ENCODE peak calls at places on chromosomes 11 and 22, in five cellular contexts. T is heart left ventricle; H is cardiac muscle cell; W is ovary; M is CD8-positive, alpha-beta T cell. S is an unnamed sample. For H3K9me3, the result is how much of the 10 kb centered on the place peaks cover.

GRCh38 chr11:14253437-14253836 is 105.5 kb downstream of the RRAS2 start:
- DNase-seq in M (no peak), T (no peak), H (no peak), W (no peak), S (no peak)

GRCh38 chr22:23094695-23095466 is 24.6 kb downstream of the GNAZ start:
- DNase-seq in M (no peak), T (no peak), W (no peak), H (no peak), S (no peak)

GRCh38 chr22:49489821-49490220 is 337.9 kb downstream of the BRD1 start:
- DNase-seq in T (no peak), W (no peak), M (no peak), H (no peak), S (no peak)

GRCh38 chr22:50313021-50313420 is 5.6 kb upstream of the PLXNB2 start:
- DNase-seq in W (peak), H (no peak), M (no peak), T (no peak), S (no peak)

GRCh38 chr11:45872513-45873356 is 12.7 kb upstream of the MAPK8IP1 start:
- DNase-seq in H (peak), M (no peak), W (no peak), T (no peak), S (no peak)

GRCh38 chr11:23192256-23192655 is 332.0 kb upstream of the CCDC179 start:
- DNase-seq in H (no peak), T (no peak), W (no peak), M (no peak), S (no peak)

GRCh38 chr11:439315-440064 is 2.3 kb downstream of the ANO9 start:
- DNase-seq in W (no peak), H (no peak), M (no peak), T (no peak), S (no peak)

GRCh38 chr11:21556936-21557335 is 635.9 kb upstream of the ANO5 start:
- DNase-seq in T (no peak), W (no peak), M (no peak), H (no peak), S (no peak)

GRCh38 chr22:32341122-32341740 is 16.4 kb upstream of the RFPL3 start:
- DNase-seq in M (no peak), T (no peak), H (no peak), W (no peak), S (no peak)

GRCh38 chr11:15858881-15859280 is 497.5 kb downstream of the SOX6 start:
- DNase-seq in T (no peak), W (no peak), M (no peak), H (no peak), S (no peak)

GRCh38 chr22:46274381-46274780 is 6.6 kb downstream of the TTC38 start:
- DNase-seq in T (no peak), W (no peak), H (no peak), M (no peak), S (no peak)

GRCh38 chr11:10379433-10379832 is 74.6 kb downstream of the ADM start:
- DNase-seq in W (no peak), T (no peak), H (no peak), M (no peak), S (no peak)

GRCh38 chr11:134033276-134033675 is 35.6 kb upstream of the JAM3 start:
- DNase-seq in H (no peak), W (no peak), M (no peak), T (peak), S (no peak)

GRCh38 chr11:76791861-76792260 is 8.7 kb downstream of the TSKU start:
- DNase-seq in H (no peak), M (no peak), W (no peak), T (no peak), S (no peak)

GRCh38 chr11:26286472-26287066 is 45.4 kb upstream of the ANO3 start:
- DNase-seq in T (no peak), M (no peak), H (peak), W (no peak), S (no peak)

GRCh38 chr11:9802291-9802861 is 138.5 kb downstream of the SWAP70 start:
- DNase-seq in M (no peak), T (no peak), W (no peak), H (no peak), S (no peak)

GRCh38 chr22:17541476-17541875 is 21.8 kb upstream of the SLC25A18 start:
- DNase-seq in M (no peak), W (no peak), T (no peak), H (no peak), S (no peak)

GRCh38 chr22:21652010-21652546 is 10.0 kb downstream of the SDF2L1 start:
- DNase-seq in T (peak), M (peak), W (peak), H (peak), S (peak)

GRCh38 chr22:29914165-29914564 is 31.2 kb downstream of the MTMR3 start:
- DNase-seq in W (no peak), T (no peak), M (no peak), H (no peak), S (no peak)

GRCh38 chr11:127066426-127067090 is 66.0 kb upstream of the KIRREL3 start:
- DNase-seq in H (no peak), W (no peak), M (no peak), T (no peak), S (no peak)

DNA sequence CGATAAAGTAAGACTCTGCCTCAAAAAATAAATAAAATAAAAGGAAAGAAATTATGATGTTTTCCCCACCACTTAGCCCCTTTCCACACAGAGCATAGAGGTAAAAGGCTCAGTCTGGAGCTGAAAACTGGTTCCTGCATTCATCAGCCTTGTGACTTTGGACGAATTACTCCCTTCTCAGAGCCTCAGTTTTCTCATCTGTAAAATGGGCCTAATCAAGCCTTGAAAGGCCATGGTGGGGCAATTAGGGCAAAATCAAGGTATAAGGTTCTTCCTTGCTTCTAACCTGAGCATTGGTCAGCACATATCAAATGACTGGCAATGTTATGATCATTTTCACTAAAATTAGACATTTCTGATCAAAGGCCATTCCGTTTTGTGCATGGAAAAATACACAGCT is 417.7 kb downstream of the MN1 start:
- DNase-seq in H (no peak), W (no peak), M (no peak), T (no peak), S (no peak)
- H3K4me3 ChIP-seq in H (no peak), W (no peak), M (no peak), T (no peak), S (no peak)

DNA sequence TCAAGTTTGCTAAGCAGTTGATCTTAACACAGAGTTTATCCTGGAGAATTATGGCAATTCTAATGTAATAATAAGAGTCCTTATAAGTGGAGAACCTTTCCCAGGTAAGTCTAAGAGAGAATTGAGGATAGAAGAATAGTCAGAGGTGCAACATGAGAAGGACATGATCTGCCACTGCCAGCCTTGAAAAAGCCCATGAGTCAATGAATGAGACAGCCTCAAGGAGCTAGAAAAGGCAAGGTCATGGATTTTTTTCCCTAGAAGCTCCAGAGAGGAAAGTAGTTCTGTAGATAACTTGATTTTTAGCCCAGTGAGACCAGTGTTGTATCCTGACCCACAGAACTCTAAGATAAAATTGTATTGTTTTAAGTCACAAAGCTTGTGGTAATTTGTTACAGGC is 16.9 kb downstream of the MS4A6A start:
- DNase-seq in T (no peak), M (no peak), W (no peak), H (no peak), S (no peak)
- H3K9me3 ChIP-seq in T (under half), M (under half), W (under half), H (under half), S (under half)

DNA sequence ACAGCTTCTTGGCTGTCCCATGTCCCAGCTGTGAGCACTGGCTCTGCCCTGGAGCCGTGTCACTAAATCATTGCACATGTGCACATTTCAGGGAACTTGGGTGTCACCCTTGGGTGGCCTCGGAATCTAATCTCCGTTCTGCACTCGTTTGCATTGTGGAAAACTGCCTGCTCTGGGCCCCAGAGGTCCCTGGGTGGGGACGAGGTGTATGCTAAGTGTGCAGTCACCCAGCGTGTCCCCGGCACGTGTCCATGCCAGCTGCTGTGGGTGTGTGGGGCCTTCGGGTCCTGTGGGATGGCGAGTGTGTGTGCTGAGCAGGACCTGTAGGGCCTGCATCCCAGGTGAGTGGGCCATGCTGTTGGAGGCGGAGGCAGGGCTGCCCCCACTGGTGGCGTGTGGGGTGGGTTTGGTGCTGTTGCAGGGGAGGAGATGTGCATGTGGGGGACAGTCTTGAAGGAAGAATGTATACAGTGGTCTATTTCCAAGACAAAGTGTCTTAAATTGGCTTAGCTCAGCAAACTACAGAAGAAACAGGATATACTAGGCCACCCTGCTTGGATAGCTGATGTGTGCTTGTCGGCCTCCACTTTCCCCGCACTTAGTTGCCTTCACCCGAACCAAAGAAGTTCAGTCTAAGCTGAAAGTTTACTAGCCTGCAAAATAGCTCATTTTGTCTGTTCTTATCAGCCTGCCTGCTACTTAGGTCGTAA is 14.6 kb downstream of the TANGO2 start:
- DNase-seq in T (no peak), W (no peak), M (no peak), H (no peak), S (no peak)
- H3K4me3 ChIP-seq in T (no peak), W (no peak), M (no peak), H (no peak), S (no peak)

GRCh38 chr22:48099251-48099650 is 1336.8 kb downstream of the TBC1D22A start:
- DNase-seq in W (no peak), T (no peak), H (no peak), M (no peak), S (no peak)
- H3K9me3 ChIP-seq in W (under half), T (under half), H (under half), M (under half), S (under half)

DNA sequence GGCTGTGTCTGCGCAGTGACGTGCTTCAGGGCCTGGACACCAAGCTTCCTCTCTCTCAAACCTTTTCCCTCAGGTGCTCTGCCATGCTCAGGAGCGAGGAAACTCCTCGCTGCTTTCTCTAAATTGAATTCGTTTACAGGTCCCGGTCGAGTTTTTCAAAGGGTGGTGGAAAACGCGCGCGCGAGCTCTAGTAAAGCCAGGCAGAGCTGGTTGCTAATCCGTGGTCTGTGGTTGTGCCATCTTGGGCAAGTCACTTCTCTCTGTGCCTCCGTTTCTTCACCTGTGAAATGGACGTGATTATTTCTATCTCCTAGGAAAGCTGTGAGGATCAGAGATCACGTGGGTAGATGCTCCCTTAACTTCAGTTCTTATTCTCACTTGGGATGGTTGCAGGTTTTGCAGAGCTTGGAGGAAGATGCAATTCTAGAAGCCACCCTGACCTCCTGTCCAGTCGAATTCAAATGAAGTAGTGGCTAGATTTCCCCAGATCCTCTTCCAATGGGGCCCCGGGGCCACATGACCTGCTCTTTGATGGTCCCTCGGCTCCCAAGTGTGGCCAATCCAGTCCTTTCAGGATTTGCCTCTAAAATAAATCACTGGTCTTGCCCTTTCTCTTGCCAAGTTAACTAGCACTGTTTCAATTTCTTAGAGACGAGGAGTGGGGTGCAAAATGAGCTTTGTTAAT is 10.5 kb upstream of the ALX4 start:
- DNase-seq in W (no peak), M (no peak), H (no peak), T (no peak), S (no peak)
- H3K4me3 ChIP-seq in W (no peak), M (no peak), H (peak), T (no peak), S (no peak)

GRCh38 chr11:6418199-6418957 is 516 bp downstream of the APBB1 start:
- DNase-seq in H (peak), T (peak), M (no peak), W (peak), S (no peak)
- H3K9me3 ChIP-seq in H (under half), T (under half), M (under half), W (under half), S (under half)

DNA sequence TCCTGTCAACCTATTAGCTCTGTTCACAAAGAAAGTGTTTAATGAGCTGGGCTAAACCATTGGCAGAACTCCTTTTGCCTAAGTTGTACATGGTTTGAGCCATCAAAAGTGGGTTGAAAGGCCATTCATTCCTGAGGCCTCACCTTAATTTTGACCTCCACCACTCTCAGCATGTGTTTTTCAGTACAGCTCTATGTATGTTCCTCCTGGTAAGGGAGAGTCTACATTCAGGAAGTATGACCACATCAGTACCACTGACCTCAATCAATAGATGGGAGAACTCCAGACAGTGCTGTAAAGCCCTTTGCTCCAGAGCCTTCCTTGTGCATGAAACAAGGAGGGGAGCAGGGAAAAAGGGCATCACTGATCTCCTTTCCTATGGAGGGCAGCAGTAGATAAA is 87.8 kb upstream of the CARD18 start:
- DNase-seq in W (no peak), H (peak), T (no peak), M (no peak), S (no peak)
- H3K4me3 ChIP-seq in W (no peak), H (no peak), T (no peak), M (no peak), S (no peak)

DNA sequence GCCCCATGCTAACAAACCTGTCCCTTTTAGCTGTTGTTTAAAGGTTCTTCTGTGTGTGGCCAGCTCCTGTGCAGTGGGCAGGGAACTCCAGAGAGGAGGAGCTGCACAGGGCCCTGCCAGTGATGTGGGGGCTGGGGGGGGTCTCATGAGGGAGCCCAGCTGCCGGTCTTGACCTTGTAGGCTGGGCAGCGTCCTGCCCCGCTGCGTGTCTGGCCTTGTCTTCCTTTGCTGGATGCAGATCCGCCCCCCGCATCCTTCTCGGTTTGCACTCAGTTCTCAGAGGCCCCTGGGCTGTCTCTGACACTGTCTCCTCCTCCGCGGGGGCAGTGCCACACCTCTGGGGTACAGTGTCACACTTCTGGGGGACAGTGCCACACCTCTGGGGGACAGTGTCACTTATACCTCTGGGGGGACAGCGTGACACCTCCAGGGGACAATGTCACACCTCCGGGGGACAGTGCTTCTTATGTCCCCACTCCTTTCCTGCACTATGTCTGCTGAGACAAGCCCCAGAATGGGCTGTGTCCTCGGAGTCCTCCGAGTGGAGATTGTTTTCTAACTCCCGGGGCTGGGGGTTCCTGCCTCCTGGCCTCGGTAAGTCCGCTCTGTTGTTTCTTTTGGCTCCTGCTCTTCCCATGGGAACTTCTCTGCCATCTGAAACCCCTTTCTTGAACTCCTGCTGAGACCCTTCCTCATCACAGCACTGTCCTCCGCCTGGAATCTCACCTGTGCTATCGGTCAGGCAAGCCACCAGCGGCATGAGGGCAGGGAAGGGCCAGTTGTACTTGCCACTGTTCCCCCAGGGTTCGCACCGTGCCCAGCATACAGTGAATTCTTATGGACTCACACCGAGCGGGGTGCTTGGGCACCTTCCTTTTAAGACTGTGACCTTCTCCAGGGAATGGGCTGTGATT is 788.3 kb downstream of the TBC1D22A start:
- DNase-seq in W (no peak), H (no peak), T (no peak), M (no peak), S (no peak)
- H3K9me3 ChIP-seq in W (under half), H (under half), T (under half), M (under half), S (under half)